ENCODE peak calls at places on chromosomes 13 and 19, in seven cellular contexts. N is right lobe of liver, J is ovary, R is mammary epithelial cell, S is heart right ventricle, U is thoracic aorta, W is stomach. C is an unnamed sample. For H3K4me1, the result is how much of the 10 kb centered on the place peaks cover.

GRCh38 chr19:14577885-14578427 is 4.9 kb upstream of the CLEC17A start:
- DNase-seq in J (no peak), S (no peak), N (no peak), W (no peak), U (no peak), R (no peak), C (no peak)

GRCh38 chr19:1756264-1756663 is 3.0 kb downstream of the ONECUT3 start:
- DNase-seq in R (no peak), S (no peak), N (no peak), W (no peak), U (no peak), J (no peak), C (no peak)

GRCh38 chr19:4089400-4089908 is 22.8 kb upstream of the ZBTB7A start:
- DNase-seq in R (no peak), U (no peak), N (no peak), S (peak), W (no peak), J (no peak), C (no peak)

GRCh38 chr19:46209051-46209450 is 20.5 kb upstream of the IGFL1 start:
- DNase-seq in J (no peak), S (no peak), R (no peak), U (no peak), W (no peak), N (no peak), C (no peak)

GRCh38 chr13:46386996-46387851 is at the start of gene RUBCNL:
- DNase-seq in J (no peak), R (peak), U (no peak), W (no peak), N (no peak), S (no peak), C (no peak)

GRCh38 chr19:33502521-33502920 is 19.1 kb downstream of the PEPD start:
- DNase-seq in U (no peak), R (no peak), S (no peak), W (no peak), J (no peak), N (no peak), C (no peak)

GRCh38 chr13:36325912-36326311 is 20.3 kb downstream of the SPART start:
- DNase-seq in R (no peak), W (no peak), N (no peak), J (no peak), S (no peak), U (no peak), C (no peak)

GRCh38 chr19:31496076-31496475 is 146.8 kb upstream of the TSHZ3 start:
- DNase-seq in R (no peak), U (no peak), N (no peak), J (no peak), S (no peak), W (no peak), C (no peak)

GRCh38 chr13:48853381-48854102 is 122.2 kb upstream of the FNDC3A start:
- DNase-seq in J (no peak), S (no peak), W (no peak), U (peak), N (no peak), R (no peak), C (no peak)

GRCh38 chr19:5951338-5951861 is 26.5 kb downstream of the RANBP3 start:
- DNase-seq in S (no peak), R (no peak), J (no peak), N (no peak), U (no peak), W (peak), C (no peak)

GRCh38 chr13:110185696-110186095 is 121.3 kb downstream of the COL4A1 start:
- DNase-seq in J (no peak), R (no peak), U (no peak), S (no peak), N (no peak), W (no peak), C (no peak)

GRCh38 chr13:42747399-42747873 is 33.9 kb upstream of the FAM216B start:
- DNase-seq in W (no peak), N (no peak), U (no peak), R (peak), J (no peak), S (no peak), C (no peak)

GRCh38 chr19:4063369-4064072 is 3.2 kb downstream of the ZBTB7A start:
- DNase-seq in R (no peak), N (no peak), S (no peak), J (peak), U (no peak), W (no peak), C (no peak)

GRCh38 chr13:43877788-43878187 is 1.8 kb downstream of the CCDC122 start:
- DNase-seq in S (no peak), R (no peak), N (no peak), W (no peak), U (no peak), J (no peak), C (no peak)
- H3K4me3 ChIP-seq in S (no peak), R (no peak), N (no peak), W (no peak), U (no peak), J (no peak), C (no peak)

GRCh38 chr19:13090511-13091231 is 12.0 kb downstream of the LYL1 start:
- DNase-seq in J (no peak), R (no peak), U (no peak), S (no peak), W (no peak), N (no peak), C (no peak)
- H3K4me1 ChIP-seq in J (under half), R (under half), U (half or more), S (under half), W (half or more), N (under half), C (under half)

GRCh38 chr13:81596224-81596753 is 1255.4 kb upstream of the SPRY2 start:
- DNase-seq in S (no peak), R (no peak), W (no peak), N (no peak), J (no peak), U (no peak), C (no peak)

GRCh38 chr13:81597101-81597500 is 1256.2 kb upstream of the SPRY2 start:
- DNase-seq in N (no peak), J (no peak), U (no peak), S (no peak), W (no peak), R (no peak), C (no peak)

DNA sequence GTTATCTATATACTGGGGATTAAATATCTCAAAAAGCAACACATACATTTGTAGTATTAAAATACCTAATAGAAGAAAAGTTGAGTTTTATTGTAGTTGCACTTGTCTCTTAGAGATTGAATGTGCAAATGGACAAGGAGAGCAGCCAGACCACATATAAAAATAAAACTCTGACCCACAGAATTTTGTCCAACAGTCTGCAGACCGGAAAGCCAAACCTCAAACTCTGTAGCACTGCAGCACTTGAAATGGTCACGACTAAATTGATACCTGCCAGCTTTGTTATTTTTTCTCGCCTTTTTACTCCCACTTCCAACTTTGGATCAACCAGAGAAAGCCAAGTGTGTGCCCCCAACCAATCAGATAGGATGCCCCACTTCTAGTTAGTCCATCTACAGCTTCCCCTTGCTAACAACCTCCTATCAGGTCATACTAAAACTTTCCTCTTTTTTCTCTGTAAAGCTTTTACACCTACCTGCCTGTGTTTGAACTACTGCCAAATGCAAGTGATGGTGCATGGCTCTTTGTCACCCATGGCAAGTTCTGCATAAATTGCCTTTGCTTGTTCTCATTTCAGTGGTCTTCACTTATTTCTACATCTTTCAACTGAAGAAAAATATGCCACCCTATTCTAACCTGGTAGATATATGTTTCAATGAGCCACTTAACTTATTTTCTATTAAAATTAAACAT is 1250.7 kb upstream of the SPRY2 start:
- DNase-seq in N (no peak), U (no peak), R (no peak), J (no peak), S (no peak), W (no peak), C (no peak)
- H3K4me3 ChIP-seq in N (no peak), U (no peak), R (no peak), J (no peak), S (no peak), W (no peak), C (no peak)

DNA sequence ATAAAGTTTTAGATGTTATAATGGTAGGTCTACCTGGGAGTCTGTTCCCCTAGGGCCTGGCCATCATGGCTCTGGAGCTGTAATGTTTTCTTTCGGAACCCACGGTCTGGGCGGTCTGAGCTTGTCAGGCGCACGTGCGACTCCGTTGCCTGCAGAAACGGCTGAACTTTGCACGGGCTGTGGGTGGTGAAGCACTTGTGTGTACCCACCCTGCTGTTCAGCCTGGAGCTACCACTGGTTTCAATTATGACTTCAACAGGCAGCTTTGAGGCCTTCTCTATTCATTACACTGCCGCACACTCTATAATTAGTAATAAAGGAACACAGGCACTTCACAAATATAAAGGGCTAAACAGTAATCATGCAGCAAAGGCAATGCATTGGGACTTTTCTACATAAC is 6.0 kb downstream of the PCDH8 start:
- DNase-seq in W (no peak), J (no peak), R (no peak), U (no peak), S (no peak), N (no peak), C (no peak)
- H3K4me1 ChIP-seq in W (under half), J (under half), R (under half), U (under half), S (under half), N (under half), C (under half)

DNA sequence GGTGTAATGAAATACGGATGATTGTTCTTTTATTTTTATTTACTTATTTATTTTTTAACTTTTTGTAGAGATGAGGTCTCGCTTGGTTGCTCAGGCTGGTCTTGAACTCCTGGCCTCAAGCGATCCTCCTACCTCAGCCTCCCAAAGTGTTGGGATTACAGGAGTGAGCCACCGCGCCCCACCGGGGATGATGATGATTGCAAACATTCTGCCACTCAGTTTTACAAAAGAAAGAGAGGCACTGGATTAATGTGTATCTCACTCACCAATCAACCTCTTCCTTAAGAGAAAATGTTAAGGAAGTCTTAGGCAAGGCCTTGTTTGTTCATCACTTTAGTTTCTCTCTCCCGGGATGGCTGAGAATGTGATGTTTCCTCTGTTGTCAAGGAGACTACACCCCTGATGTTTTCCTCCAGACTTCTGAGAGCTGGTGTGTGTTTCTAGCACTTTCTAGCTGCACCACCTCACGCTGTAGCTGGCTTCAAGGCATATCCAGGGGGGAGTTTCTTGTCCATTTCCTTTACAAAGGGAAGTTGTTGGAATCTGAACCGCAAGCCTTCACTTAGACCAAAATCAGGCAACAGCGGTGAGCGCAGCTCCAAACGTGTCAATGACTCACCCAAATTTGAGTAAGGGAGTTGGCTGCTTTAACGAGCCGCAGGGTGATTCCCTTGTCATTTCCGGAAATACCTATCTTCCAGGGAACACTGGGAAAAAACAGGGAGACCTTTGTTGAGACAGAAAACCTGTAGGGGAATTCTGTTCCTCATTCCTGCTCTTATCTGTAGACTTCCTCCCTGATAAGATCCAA is 2.3 kb downstream of the LDLR start:
- DNase-seq in U (peak), R (peak), S (peak), W (peak), N (no peak), J (peak), C (peak)
- H3K4me3 ChIP-seq in U (peak), R (peak), S (peak), W (peak), N (peak), J (peak), C (peak)

C was measured in uterus.